ENCODE peak calls at places on chromosomes 11 and 22, in ten cellular contexts. F is AG10803, O is GF-D8, X is MM.1S, M is IMR-90, E is NCI-H2081, K is neural progenitor cell, Q is GM04504, N is activated T-cell treated with anti-CD3 and anti-CD28 coated beads for 1 hour, Z is breast epithelium. C is an unnamed sample.

GRCh38 chr11:67281552-67282150 is 7.5 kb upstream of the ANKRD13D start:
- DNase-seq in Q (no peak), X (no peak), N (no peak), E (no peak), Z (no peak), M (no peak), F (no peak), O (no peak), K (no peak), C (no peak)

GRCh38 chr11:12715941-12716340 is 41.7 kb downstream of the TEAD1 start:
- DNase-seq in M (no peak), X (no peak), Q (no peak), N (no peak), E (no peak), F (no peak), O (no peak), Z (no peak), K (no peak), C (no peak)

GRCh38 chr22:41417622-41418390 is 28.8 kb downstream of the TOB2 start:
- DNase-seq in N (no peak), Z (peak), O (no peak), F (peak), X (no peak), K (no peak), E (no peak), M (no peak), Q (no peak), C (no peak)

GRCh38 chr11:120130991-120131760 is 6.7 kb downstream of the TRIM29 start:
- DNase-seq in O (no peak), Z (peak), N (no peak), K (no peak), F (no peak), E (no peak), X (no peak), Q (no peak), M (no peak), C (no peak)

GRCh38 chr22:41532908-41533825 is 11.1 kb downstream of the POLR3H start:
- DNase-seq in Z (no peak), E (no peak), K (peak), M (peak), X (peak), F (peak), O (no peak), Q (no peak), N (peak), C (no peak)

GRCh38 chr11:94567181-94567670 is at the start of gene PIWIL4:
- DNase-seq in Z (no peak), O (no peak), E (no peak), Q (no peak), M (no peak), K (no peak), F (no peak), N (no peak), X (no peak), C (no peak)

GRCh38 chr11:113628912-113629311 is 77.2 kb downstream of the TMPRSS5 start:
- DNase-seq in N (no peak), X (no peak), E (peak), O (no peak), K (peak), Z (no peak), Q (no peak), F (no peak), M (no peak), C (no peak)

GRCh38 chr11:69744435-69744834 is 30.7 kb downstream of the FGF4 start:
- DNase-seq in K (no peak), E (no peak), Q (no peak), O (no peak), N (no peak), Z (no peak), X (no peak), F (peak), M (peak), C (no peak)

GRCh38 chr11:78414321-78415051 is 3.1 kb downstream of the GAB2 start:
- DNase-seq in F (no peak), O (no peak), X (no peak), K (no peak), Q (no peak), M (peak), Z (no peak), E (no peak), N (no peak), C (no peak)

GRCh38 chr22:22855617-22856308 is 31.9 kb upstream of the IGLL5 start:
- DNase-seq in N (peak), X (peak), Z (no peak), M (no peak), F (no peak), Q (no peak), E (no peak), K (peak), O (no peak), C (no peak)

GRCh38 chr22:27120036-27120435 is 462.6 kb downstream of the MIAT start:
- DNase-seq in E (no peak), K (no peak), M (no peak), F (no peak), X (no peak), O (no peak), Z (no peak), Q (no peak), N (no peak), C (no peak)

GRCh38 chr11:130448416-130449068 is at the start of gene ADAMTS15:
- DNase-seq in Q (no peak), E (peak), N (no peak), O (no peak), F (peak), X (peak), K (peak), M (peak), Z (peak), C (no peak)

GRCh38 chr11:116703421-116703820 is 69.4 kb downstream of the BUD13 start:
- DNase-seq in K (peak), M (no peak), E (no peak), N (no peak), F (no peak), X (no peak), Q (no peak), O (no peak), Z (no peak), C (peak)

C was measured in NCI-H446 treated with DMSO at 0.1 percent for 48 hours.